ENCODE peak calls at places on chromosomes 4 and X, in four cellular contexts. I, C, N and G are unnamed samples.

GRCh38 chr4:152938237-152938969 is 2.3 kb downstream of the FHDC1 start:
- DNase-seq in I (no peak), C (no peak), N (no peak), G (no peak)

GRCh38 chrX:23742174-23742692 is 843 bp downstream of the ACOT9 start:
- DNase-seq in I (no peak), C (peak; percentile 70), N (peak; percentile 69), G (no peak)

GRCh38 chr4:16278178-16278577 is 51.9 kb upstream of the TAPT1 start:
- DNase-seq in I (no peak), C (no peak), N (no peak), G (no peak)

GRCh38 chr4:108333353-108333920 is 164.7 kb upstream of the LEF1 start:
- DNase-seq in I (no peak), C (no peak), N (no peak), G (no peak)

GRCh38 chr4:10063544-10064300 is 42.4 kb upstream of the SLC2A9 start:
- DNase-seq in I (no peak), C (peak; percentile 95), N (peak; percentile 93), G (peak; percentile 87)

GRCh38 chr4:99833766-99834165 is 17.1 kb downstream of the DAPP1 start:
- DNase-seq in I (no peak), C (no peak), N (no peak), G (no peak)

GRCh38 chrX:41334866-41335589 is 1.1 kb downstream of the DDX3X start:
- DNase-seq in I (peak; percentile 16), C (peak; percentile 64), N (peak; percentile 80), G (peak; percentile 86)

GRCh38 chr4:92091335-92091734 is 212.4 kb upstream of the GRID2 start:
- DNase-seq in I (no peak), C (no peak), N (no peak), G (no peak)

GRCh38 chr4:90118547-90119211 is 8.5 kb upstream of the CCSER1 start:
- DNase-seq in I (no peak), C (no peak), N (no peak), G (no peak)

GRCh38 chr4:107931775-107932321 is 499 bp downstream of the CYP2U1 start:
- DNase-seq in I (no peak), C (no peak), N (peak; percentile 68), G (peak; percentile 78)

GRCh38 chr4:184288451-184289178 is 70.9 kb upstream of the ENPP6 start:
- DNase-seq in I (no peak), C (no peak), N (no peak), G (no peak)